ENCODE peak calls at places on chromosome X, in eight cellular contexts. K, Z, L, O, S, Q, N and A are unnamed samples. For H3K9me3, the result is how much of the 10 kb centered on the place peaks cover.

GRCh38 chrX:153609917-153610833 is 11.2 kb upstream of the CCNQ start:
- DNase-seq in K (peak), Z (peak), L (peak), O (peak), S (peak), Q (peak), N (peak), A (peak)

GRCh38 chrX:150361777-150362351 is 1.3 kb upstream of the MAMLD1 start:
- DNase-seq in K (no peak), Z (peak), L (peak), O (peak), S (peak), Q (peak), N (no peak), A (no peak)

GRCh38 chrX:15664487-15665444 is at the start of gene CLTRN:
- DNase-seq in K (no peak), Z (no peak), L (no peak), O (no peak), S (no peak), Q (no peak), N (no peak), A (no peak)

GRCh38 chrX:19709812-19710518 is 177.4 kb downstream of the SH3KBP1 start:
- DNase-seq in K (no peak), Z (peak), L (no peak), O (no peak), S (no peak), Q (no peak), N (no peak), A (no peak)

GRCh38 chrX:123422875-123423274 is 238.8 kb downstream of the GRIA3 start:
- DNase-seq in K (no peak), Z (peak), L (peak), O (no peak), S (peak), Q (no peak), N (no peak), A (peak)

GRCh38 chrX:4935846-4936245 is 1222.4 kb upstream of the PRKX start:
- DNase-seq in K (no peak), Z (no peak), L (no peak), O (no peak), S (no peak), Q (no peak), N (no peak), A (no peak)

GRCh38 chrX:109600114-109600710 is 24.8 kb downstream of the KCNE5 start:
- DNase-seq in K (no peak), Z (peak), L (no peak), O (peak), S (peak), Q (peak), N (no peak), A (no peak)

GRCh38 chrX:149456476-149457245 is 48.4 kb downstream of the IDS start:
- DNase-seq in K (no peak), Z (no peak), L (no peak), O (no peak), S (no peak), Q (no peak), N (no peak), A (no peak)

GRCh38 chrX:115949900-115950822 is 220.4 kb upstream of the AGTR2 start:
- DNase-seq in K (no peak), Z (no peak), L (peak), O (no peak), S (peak), Q (no peak), N (no peak), A (no peak)

GRCh38 chrX:41131766-41132165 is 46.5 kb downstream of the USP9X start:
- DNase-seq in K (no peak), Z (no peak), L (no peak), O (no peak), S (no peak), Q (no peak), N (no peak), A (no peak)

GRCh38 chrX:17550011-17550410 is 175.0 kb downstream of the NHS start:
- DNase-seq in K (no peak), Z (no peak), L (no peak), O (no peak), S (no peak), Q (no peak), N (no peak), A (no peak)

GRCh38 chrX:49704692-49705404 is 9.1 kb upstream of the PAGE1 start:
- DNase-seq in K (no peak), Z (no peak), L (no peak), O (no peak), S (no peak), Q (no peak), N (no peak), A (no peak)
- H3K9me3 ChIP-seq in K (under half), Z (under half), L (under half), O (under half), S (under half), Q (under half), N (under half), A (under half)

DNA sequence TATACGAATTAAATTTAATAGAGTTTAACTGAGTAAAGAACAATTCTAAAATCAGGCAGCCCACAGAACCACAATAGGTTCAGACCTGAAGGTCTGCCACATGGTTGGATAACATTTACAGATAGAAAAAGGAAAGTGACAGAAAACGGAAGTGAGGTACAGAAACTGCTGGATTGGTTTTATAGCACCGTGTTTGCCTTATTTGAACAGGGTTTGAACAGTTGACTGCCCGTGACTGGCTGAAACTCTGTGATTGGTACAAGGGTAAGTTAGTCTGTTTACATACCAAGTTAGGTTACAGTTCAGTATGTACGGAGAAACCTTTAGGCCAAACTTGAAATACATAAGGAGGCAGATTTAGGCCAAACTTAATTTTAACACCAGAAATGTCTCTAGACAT is 64.1 kb upstream of the ATXN3L start:
- DNase-seq in K (no peak), Z (no peak), L (no peak), O (no peak), S (no peak), Q (no peak), N (no peak), A (no peak)
- H3K9me3 ChIP-seq in K (under half), Z (under half), L (under half), O (under half), S (under half), Q (under half), N (under half), A (under half)

GRCh38 chrX:2224141-2224540 is 276.6 kb downstream of the DHRSX start:
- DNase-seq in K (no peak), Z (no peak), L (no peak), O (no peak), S (no peak), Q (no peak), N (no peak), A (no peak)
- H3K9me3 ChIP-seq in K (under half), Z (under half), L (under half), O (under half), S (under half), Q (under half), N (under half), A (under half)

DNA sequence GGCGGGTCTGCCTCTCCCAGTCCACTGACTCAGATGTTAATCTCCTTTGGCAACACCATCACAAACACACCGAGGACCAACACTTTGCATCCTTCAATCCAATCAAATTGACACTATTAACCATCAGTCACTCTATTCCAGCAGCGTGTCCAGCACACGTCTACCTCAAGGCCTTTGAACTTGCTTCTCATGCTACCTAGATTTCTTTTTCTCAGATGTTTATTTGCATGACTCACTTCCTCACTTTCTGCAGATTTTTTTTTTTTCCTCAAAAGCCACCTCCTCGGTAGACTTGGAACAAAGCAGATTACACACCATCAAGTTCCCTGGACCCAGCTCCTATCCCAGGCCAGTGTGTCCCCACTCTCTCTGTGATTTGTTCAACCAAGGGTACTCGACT is 49.5 kb downstream of the SUPT20HL2 start:
- DNase-seq in K (no peak), Z (peak), L (no peak), O (no peak), S (no peak), Q (no peak), N (no peak), A (no peak)
- H3K9me3 ChIP-seq in K (under half), Z (under half), L (under half), O (under half), S (under half), Q (under half), N (under half), A (under half)

DNA sequence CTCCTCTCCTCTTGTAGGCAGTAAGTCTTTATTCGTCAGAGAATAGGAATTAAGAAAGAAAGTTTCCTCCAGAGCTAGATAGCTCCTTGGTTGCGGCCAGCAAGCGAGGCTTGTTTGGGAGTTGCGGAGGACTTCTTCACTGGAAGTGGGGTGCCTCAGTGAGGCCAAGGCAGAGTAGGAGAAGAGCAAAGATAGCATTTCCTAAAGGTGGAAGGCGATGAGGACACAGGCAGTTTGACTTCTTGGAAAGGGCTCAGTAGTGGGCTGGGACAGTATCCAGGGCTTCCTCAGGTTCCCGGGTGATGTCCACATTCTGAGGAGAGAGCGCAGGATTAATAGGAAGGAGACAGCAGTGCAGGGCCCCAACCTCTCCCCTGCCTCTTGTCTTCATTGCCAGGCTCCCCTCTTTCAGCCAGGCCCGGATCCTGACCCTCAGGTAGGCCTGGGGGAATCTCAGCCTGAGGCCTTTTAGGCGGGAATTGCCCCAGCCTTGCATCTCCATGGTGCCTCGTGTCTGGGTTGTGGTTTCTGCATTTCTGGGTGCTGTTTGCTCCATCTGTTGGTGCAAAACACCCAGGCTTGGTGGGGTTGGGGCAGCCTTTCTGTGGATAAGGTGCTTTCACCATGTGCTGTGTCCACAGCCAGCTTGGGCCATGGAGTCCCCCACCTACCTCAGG is 12.7 kb downstream of the TRO start:
- DNase-seq in K (no peak), Z (no peak), L (no peak), O (no peak), S (no peak), Q (no peak), N (no peak), A (no peak)
- H3K9me3 ChIP-seq in K (under half), Z (under half), L (under half), O (under half), S (under half), Q (under half), N (under half), A (under half)

GRCh38 chrX:44096666-44097065 is 123.5 kb upstream of the NDP start:
- DNase-seq in K (no peak), Z (no peak), L (no peak), O (no peak), S (no peak), Q (no peak), N (no peak), A (no peak)
- H3K9me3 ChIP-seq in K (under half), Z (under half), L (under half), O (under half), S (under half), Q (under half), N (under half), A (under half)

DNA sequence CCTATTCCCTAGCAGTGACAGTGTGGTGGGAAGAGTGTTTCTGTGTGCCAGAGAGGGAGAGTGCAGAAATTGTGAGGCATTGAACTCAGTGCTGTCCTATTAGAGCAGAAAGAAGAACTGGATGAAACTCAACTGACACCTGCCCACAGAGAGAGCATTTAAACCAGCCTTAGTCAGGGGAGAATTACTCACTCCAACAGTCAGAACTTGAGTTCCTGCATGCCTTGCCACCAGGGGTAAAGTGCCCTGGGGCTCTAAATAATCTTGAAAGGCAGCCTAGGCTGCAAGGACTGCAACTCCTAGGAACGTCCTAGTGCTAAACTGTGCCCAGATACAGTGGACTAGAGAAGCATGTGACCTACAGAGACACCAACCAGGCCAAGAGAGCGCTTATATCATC is 12.8 kb downstream of the CYSLTR1 start:
- DNase-seq in K (no peak), Z (no peak), L (no peak), O (no peak), S (no peak), Q (no peak), N (no peak), A (no peak)
- H3K9me3 ChIP-seq in K (under half), Z (under half), L (under half), O (under half), S (under half), Q (under half), N (under half), A (under half)

GRCh38 chrX:83535417-83536244 is 27.5 kb downstream of the POU3F4 start:
- DNase-seq in K (no peak), Z (no peak), L (no peak), O (no peak), S (no peak), Q (no peak), N (no peak), A (no peak)
- H3K9me3 ChIP-seq in K (under half), Z (under half), L (under half), O (under half), S (under half), Q (under half), N (under half), A (under half)